ENCODE peak calls at places on chromosomes 5 and 9, in five cellular contexts. Q, B, C, M and S are unnamed samples.

GRCh38 chr9:18573157-18573556 is 99.2 kb downstream of the ADAMTSL1 start:
- DNase-seq in Q (no peak), B (no peak), C (no peak), M (no peak), S (no peak)

GRCh38 chr9:103183569-103184191 is 188.5 kb downstream of the CYLC2 start:
- DNase-seq in Q (no peak), B (no peak), C (no peak), M (peak; percentile 26), S (no peak)

GRCh38 chr5:123937230-123937629 is 425.3 kb downstream of the CSNK1G3 start:
- DNase-seq in Q (peak; percentile 67), B (peak; percentile 68), C (no peak), M (no peak), S (peak; percentile 72)

GRCh38 chr5:23084815-23085214 is 231.7 kb upstream of the CDH12 start:
- DNase-seq in Q (no peak), B (no peak), C (no peak), M (no peak), S (no peak)

GRCh38 chr5:73861313-73861978 is 235.4 kb downstream of the ARHGEF28 start:
- DNase-seq in Q (no peak), B (no peak), C (no peak), M (no peak), S (no peak)

GRCh38 chr9:6098431-6098830 is 83.0 kb upstream of the RANBP6 start:
- DNase-seq in Q (peak; percentile 56), B (peak; percentile 73), C (no peak), M (no peak), S (no peak)

GRCh38 chr5:123605822-123606221 is 93.8 kb downstream of the CSNK1G3 start:
- DNase-seq in Q (no peak), B (no peak), C (no peak), M (no peak), S (no peak)

GRCh38 chr9:97388721-97389238 is 23.1 kb upstream of the TDRD7 start:
- DNase-seq in Q (no peak), B (no peak), C (no peak), M (no peak), S (no peak)

GRCh38 chr5:380701-381309 is 59.3 kb downstream of the AHRR start:
- DNase-seq in Q (no peak), B (no peak), C (no peak), M (no peak), S (no peak)

GRCh38 chr5:142568271-142568995 is 117.5 kb downstream of the FGF1 start:
- DNase-seq in Q (peak; percentile 90), B (no peak), C (no peak), M (peak; percentile 70), S (no peak)

GRCh38 chr9:107489687-107490605 is at the start of gene KLF4:
- DNase-seq in Q (peak; percentile 91), B (peak; percentile 94), C (no peak), M (peak; percentile 92), S (peak; percentile 86)

GRCh38 chr9:6811436-6811835 is 53.7 kb downstream of the KDM4C start:
- DNase-seq in Q (no peak), B (peak; percentile 87), C (no peak), M (no peak), S (no peak)

DNA sequence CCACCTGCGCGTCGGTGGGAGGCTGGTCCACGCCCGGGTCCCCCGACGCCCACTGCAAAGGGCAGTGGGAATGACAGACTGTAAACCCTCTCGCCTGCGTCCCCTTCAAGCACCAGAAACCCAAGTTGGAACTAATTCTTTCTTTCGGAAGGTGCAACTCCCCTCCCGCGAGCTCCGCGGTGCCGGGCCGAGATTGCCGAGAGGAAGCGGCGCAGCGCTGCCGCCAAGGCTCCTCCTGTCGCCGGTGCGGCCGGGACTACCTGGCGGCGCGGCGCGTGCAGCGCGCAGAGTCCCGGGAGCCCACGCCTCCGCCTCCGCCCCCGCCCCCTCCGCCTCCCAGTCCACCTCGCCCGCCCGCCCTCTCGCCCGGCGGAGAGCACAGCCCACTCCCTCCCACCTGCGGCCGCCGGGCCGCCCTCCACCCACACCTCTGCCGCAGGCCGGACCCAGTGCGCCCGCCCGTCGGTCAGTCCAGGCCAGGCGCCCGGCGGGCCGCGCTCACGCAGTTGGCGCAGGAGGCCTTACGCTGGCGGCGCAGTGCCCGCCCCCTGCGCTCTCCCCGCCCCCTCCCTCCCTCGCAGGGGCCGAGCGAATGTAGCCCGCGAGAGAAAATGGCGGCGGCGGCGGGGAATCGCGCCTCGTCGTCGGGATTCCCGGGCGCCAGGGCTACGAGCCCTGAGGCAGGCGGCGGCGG is at the start of gene MAP3K1:
- DNase-seq in Q (peak; percentile 60), B (peak; percentile 71), C (no peak), M (peak; percentile 79), S (no peak)
- TF ChIP-seq POLR2A in Q (no peak), B (no peak), C (peak; percentile 35), M (no peak), S (peak; percentile 11)

GRCh38 chr5:149434162-149435014 is 55.3 kb upstream of the IL17B start:
- DNase-seq in Q (peak; percentile 82), B (peak; percentile 64), C (no peak), M (peak; percentile 74), S (no peak)

GRCh38 chr5:149433524-149434131 is 54.5 kb upstream of the IL17B start:
- DNase-seq in Q (peak; percentile 72), B (no peak), C (no peak), M (peak; percentile 65), S (no peak)

GRCh38 chr5:149432861-149433462 is 53.9 kb upstream of the IL17B start:
- DNase-seq in Q (no peak), B (no peak), C (no peak), M (peak; percentile 70), S (no peak)

GRCh38 chr5:149429839-149430721 is 51.0 kb upstream of the IL17B start:
- DNase-seq in Q (no peak), B (peak; percentile 38), C (no peak), M (peak; percentile 70), S (peak; percentile 66)

DNA sequence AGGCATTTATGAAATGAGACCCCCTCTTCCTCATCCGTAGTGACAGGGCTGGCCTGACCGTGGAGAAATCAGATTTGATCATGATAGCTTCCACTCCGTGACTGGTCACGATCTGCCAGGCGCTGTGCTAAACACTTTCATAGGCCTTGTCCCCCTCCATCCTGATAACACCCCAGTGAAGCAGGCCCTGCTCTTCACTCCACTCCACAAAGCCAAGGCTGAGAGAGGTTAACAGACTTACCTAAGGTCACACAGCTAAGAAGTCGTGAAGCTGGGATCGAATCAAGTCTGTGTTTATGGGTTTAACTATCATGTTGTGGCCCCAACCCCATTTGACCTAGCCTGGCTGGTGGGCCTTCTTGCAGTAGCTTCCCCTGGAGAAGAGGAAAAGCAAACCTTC is 53.3 kb upstream of the IL17B start:
- DNase-seq in Q (no peak), B (no peak), C (no peak), M (peak; percentile 68), S (no peak)
- TF ChIP-seq POLR2A in Q (no peak), B (no peak), C (no peak), M (no peak), S (no peak)

GRCh38 chr5:177357459-177358332 is at the start of gene RGS14:
- DNase-seq in Q (peak; percentile 47), B (peak; percentile 56), C (no peak), M (no peak), S (no peak)
- TF ChIP-seq POLR2A in Q (no peak), B (no peak), C (no peak), M (no peak), S (no peak)

DNA sequence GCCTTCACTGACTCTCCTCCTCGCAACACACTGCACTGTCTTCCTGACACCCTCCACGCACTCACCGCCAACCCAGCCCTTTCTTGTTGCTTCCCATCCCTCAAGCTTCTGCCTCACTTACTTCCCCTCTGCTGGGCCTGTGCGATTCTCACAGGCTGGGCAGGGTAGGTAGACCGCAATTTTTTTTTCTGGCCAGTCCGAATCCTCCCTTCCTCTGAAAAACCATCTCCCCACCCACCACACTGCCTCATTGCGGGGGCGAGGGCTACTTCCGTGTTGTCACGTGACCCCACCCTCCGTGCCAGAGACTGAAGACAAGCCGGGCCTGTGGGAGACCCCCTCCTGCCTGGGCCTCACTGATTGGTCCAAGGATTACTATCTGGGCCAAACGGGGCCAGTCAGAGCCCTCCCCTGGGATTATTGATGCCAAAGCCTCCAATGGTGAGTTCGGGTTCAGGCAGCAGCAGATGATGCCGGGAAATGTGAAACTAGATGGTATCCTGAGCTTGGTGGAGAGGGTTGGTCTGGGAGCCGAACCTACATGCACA is 73.1 kb downstream of the STK10 start:
- DNase-seq in Q (no peak), B (no peak), C (no peak), M (no peak), S (no peak)
- TF ChIP-seq POLR2A in Q (no peak), B (no peak), C (no peak), M (no peak), S (no peak)

DNA sequence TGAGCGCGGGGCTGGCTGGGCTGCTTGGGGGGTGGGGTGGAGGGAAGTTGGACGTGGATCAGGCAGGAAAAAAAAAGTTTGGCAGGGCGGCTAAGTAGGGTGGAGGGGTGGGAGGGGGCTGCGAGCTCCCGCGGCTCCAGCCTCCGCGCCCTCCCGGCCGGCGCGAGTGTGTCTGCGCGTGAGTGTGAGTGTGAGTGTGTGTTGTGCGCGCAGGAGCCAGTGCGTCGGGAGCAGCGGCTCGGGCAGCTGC is 2.0 kb downstream of the SMARCA2 start:
- DNase-seq in Q (peak; percentile 31), B (peak; percentile 79), C (no peak), M (no peak), S (no peak)
- TF ChIP-seq POLR2A in Q (no peak), B (no peak), C (no peak), M (no peak), S (no peak)

GRCh38 chr5:178145965-178146820 is 7.5 kb downstream of the NHP2 start:
- DNase-seq in Q (peak; percentile 41), B (peak; percentile 50), C (no peak), M (peak; percentile 39), S (peak; percentile 59)

GRCh38 chr5:178142642-178143041 is 11.0 kb downstream of the NHP2 start:
- DNase-seq in Q (no peak), B (no peak), C (no peak), M (no peak), S (no peak)

GRCh38 chr5:178141550-178141949 is 10.7 kb downstream of the RMND5B start:
- DNase-seq in Q (no peak), B (no peak), C (no peak), M (no peak), S (no peak)

GRCh38 chr5:178143901-178144300 is 9.8 kb downstream of the NHP2 start:
- DNase-seq in Q (peak; percentile 59), B (no peak), C (no peak), M (peak; percentile 49), S (no peak)

DNA sequence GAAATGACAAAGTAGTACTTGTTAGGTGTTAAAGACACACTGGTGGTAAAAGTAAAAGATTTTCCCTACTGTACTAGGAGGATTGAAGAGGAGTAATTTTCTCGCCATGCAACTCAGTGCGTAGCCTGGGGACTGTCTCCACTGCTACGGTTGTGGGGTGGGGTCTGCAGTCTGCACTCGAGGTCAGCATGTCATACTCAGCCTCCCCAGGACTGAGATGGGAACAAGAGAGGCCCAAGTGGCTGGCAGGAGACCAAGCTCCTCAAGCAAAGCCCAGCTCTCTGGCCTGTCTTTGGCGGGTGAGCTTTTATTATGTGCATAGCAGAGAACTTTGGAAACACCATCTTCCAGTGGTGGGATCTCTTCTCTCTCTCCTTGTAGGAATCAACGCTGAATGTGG is 10.4 kb downstream of the NHP2 start:
- DNase-seq in Q (no peak), B (no peak), C (no peak), M (no peak), S (no peak)
- TF ChIP-seq POLR2A in Q (no peak), B (no peak), C (no peak), M (no peak), S (no peak)